ENCODE peak calls at places on chromosomes 4 and X, in ten cellular contexts. One of them, this sample, is unnamed.

GRCh38 chr4:10160280-10160856 is 43.8 kb upstream of the WDR1 start:
- DNase-seq in fibroblast of lung: peak; percentile 42
- DNase-seq in lung: no peak
- DNase-seq in WERI-Rb-1: peak; percentile 24
- DNase-seq in kidney epithelial cell: no peak
- DNase-seq in right atrium auricular region: no peak
- DNase-seq in AG09309: no peak
- DNase-seq in AG04450: no peak
- DNase-seq in heart right ventricle: no peak
- DNase-seq in left lung: no peak
- DNase-seq in this sample: no peak

GRCh38 chr4:152643153-152644035 is 36.4 kb downstream of the TMEM154 start:
- DNase-seq in right atrium auricular region: no peak
- DNase-seq in WERI-Rb-1: no peak
- DNase-seq in left lung: no peak
- DNase-seq in heart right ventricle: peak; percentile 7
- DNase-seq in AG04450: no peak
- DNase-seq in lung: peak; percentile 43
- DNase-seq in fibroblast of lung: no peak
- DNase-seq in kidney epithelial cell: no peak
- DNase-seq in AG09309: no peak
- DNase-seq in this sample: no peak

GRCh38 chr4:151865744-151866143 is 104.9 kb upstream of the GATB start:
- DNase-seq in heart right ventricle: no peak
- DNase-seq in right atrium auricular region: no peak
- DNase-seq in fibroblast of lung: no peak
- DNase-seq in lung: no peak
- DNase-seq in AG04450: no peak
- DNase-seq in AG09309: no peak
- DNase-seq in left lung: no peak
- DNase-seq in WERI-Rb-1: no peak
- DNase-seq in kidney epithelial cell: no peak
- DNase-seq in this sample: no peak

GRCh38 chrX:151902813-151903591 is 9.7 kb upstream of the MAGEA4 start:
- DNase-seq in fibroblast of lung: peak; percentile 71
- DNase-seq in lung: no peak
- DNase-seq in left lung: no peak
- DNase-seq in kidney epithelial cell: peak; percentile 62
- DNase-seq in AG04450: peak; percentile 55
- DNase-seq in right atrium auricular region: peak; percentile 72
- DNase-seq in heart right ventricle: peak; percentile 14
- DNase-seq in WERI-Rb-1: peak; percentile 65
- DNase-seq in AG09309: peak; percentile 59
- DNase-seq in this sample: peak; percentile 23

GRCh38 chrX:38085797-38086196 is 79.4 kb downstream of the SYTL5 start:
- DNase-seq in fibroblast of lung: no peak
- DNase-seq in WERI-Rb-1: no peak
- DNase-seq in right atrium auricular region: no peak
- DNase-seq in lung: no peak
- DNase-seq in heart right ventricle: no peak
- DNase-seq in AG09309: no peak
- DNase-seq in AG04450: no peak
- DNase-seq in kidney epithelial cell: no peak
- DNase-seq in left lung: no peak
- DNase-seq in this sample: no peak

GRCh38 chr4:185870437-185870836 is 58.4 kb upstream of the SORBS2 start:
- DNase-seq in WERI-Rb-1: no peak
- DNase-seq in AG04450: no peak
- DNase-seq in AG09309: no peak
- DNase-seq in lung: no peak
- DNase-seq in fibroblast of lung: no peak
- DNase-seq in heart right ventricle: no peak
- DNase-seq in kidney epithelial cell: no peak
- DNase-seq in left lung: no peak
- DNase-seq in right atrium auricular region: no peak
- DNase-seq in this sample: no peak

GRCh38 chr4:80179637-80180161 is 17.6 kb upstream of the PRDM8 start:
- DNase-seq in left lung: no peak
- DNase-seq in kidney epithelial cell: no peak
- DNase-seq in AG09309: no peak
- DNase-seq in WERI-Rb-1: no peak
- DNase-seq in fibroblast of lung: no peak
- DNase-seq in heart right ventricle: no peak
- DNase-seq in right atrium auricular region: no peak
- DNase-seq in lung: no peak
- DNase-seq in AG04450: no peak
- DNase-seq in this sample: no peak

GRCh38 chr4:26273308-26273980 is 47.4 kb upstream of the RBPJ start:
- DNase-seq in AG04450: no peak
- DNase-seq in lung: peak; percentile 50
- DNase-seq in right atrium auricular region: no peak
- DNase-seq in WERI-Rb-1: no peak
- DNase-seq in kidney epithelial cell: no peak
- DNase-seq in AG09309: no peak
- DNase-seq in left lung: peak; percentile 82
- DNase-seq in heart right ventricle: peak; percentile 31
- DNase-seq in fibroblast of lung: no peak
- DNase-seq in this sample: no peak

GRCh38 chr4:172998527-172999469 is 169.8 kb upstream of the GALNT7 start:
- DNase-seq in kidney epithelial cell: peak; percentile 72
- DNase-seq in AG04450: no peak
- DNase-seq in lung: no peak
- DNase-seq in left lung: no peak
- DNase-seq in fibroblast of lung: peak; percentile 78
- DNase-seq in WERI-Rb-1: no peak
- DNase-seq in AG09309: no peak
- DNase-seq in heart right ventricle: no peak
- DNase-seq in right atrium auricular region: no peak
- DNase-seq in this sample: no peak

GRCh38 chrX:120282697-120283096 is 28.6 kb downstream of the TMEM255A start:
- DNase-seq in right atrium auricular region: no peak
- DNase-seq in heart right ventricle: no peak
- DNase-seq in AG09309: no peak
- DNase-seq in AG04450: no peak
- DNase-seq in lung: no peak
- DNase-seq in fibroblast of lung: no peak
- DNase-seq in kidney epithelial cell: no peak
- DNase-seq in WERI-Rb-1: no peak
- DNase-seq in left lung: no peak
- DNase-seq in this sample: no peak

GRCh38 chrX:71859637-71860036 is 51.0 kb upstream of the NHSL2 start:
- DNase-seq in left lung: no peak
- DNase-seq in lung: peak; percentile 44
- DNase-seq in AG09309: no peak
- DNase-seq in kidney epithelial cell: no peak
- DNase-seq in right atrium auricular region: no peak
- DNase-seq in WERI-Rb-1: peak; percentile 44
- DNase-seq in heart right ventricle: no peak
- DNase-seq in fibroblast of lung: peak; percentile 41
- DNase-seq in AG04450: no peak
- DNase-seq in this sample: no peak

GRCh38 chr4:117699595-117699994 is 334.7 kb upstream of the NDST3 start:
- DNase-seq in kidney epithelial cell: no peak
- DNase-seq in heart right ventricle: no peak
- DNase-seq in left lung: no peak
- DNase-seq in AG04450: no peak
- DNase-seq in right atrium auricular region: no peak
- DNase-seq in WERI-Rb-1: no peak
- DNase-seq in AG09309: no peak
- DNase-seq in fibroblast of lung: no peak
- DNase-seq in lung: no peak
- DNase-seq in this sample: no peak

GRCh38 chrX:123976671-123977316 is 15.3 kb downstream of the STAG2 start:
- DNase-seq in kidney epithelial cell: no peak
- DNase-seq in right atrium auricular region: no peak
- DNase-seq in heart right ventricle: no peak
- DNase-seq in lung: no peak
- DNase-seq in left lung: no peak
- DNase-seq in AG04450: no peak
- DNase-seq in WERI-Rb-1: no peak
- DNase-seq in fibroblast of lung: peak; percentile 68
- DNase-seq in AG09309: no peak
- DNase-seq in this sample: no peak

GRCh38 chr4:144582105-144582850 is 63.7 kb upstream of the HHIP start:
- DNase-seq in AG09309: no peak
- DNase-seq in lung: no peak
- DNase-seq in WERI-Rb-1: no peak
- DNase-seq in fibroblast of lung: no peak
- DNase-seq in left lung: no peak
- DNase-seq in heart right ventricle: no peak
- DNase-seq in kidney epithelial cell: no peak
- DNase-seq in right atrium auricular region: no peak
- DNase-seq in AG04450: no peak
- DNase-seq in this sample: peak; percentile 30

GRCh38 chr4:166174717-166175510 is 301.9 kb downstream of the TLL1 start:
- DNase-seq in AG04450: no peak
- DNase-seq in AG09309: no peak
- DNase-seq in right atrium auricular region: no peak
- DNase-seq in lung: no peak
- DNase-seq in heart right ventricle: no peak
- DNase-seq in fibroblast of lung: no peak
- DNase-seq in WERI-Rb-1: no peak
- DNase-seq in left lung: no peak
- DNase-seq in kidney epithelial cell: no peak
- DNase-seq in this sample: no peak

GRCh38 chrX:70505451-70505841 is 60.8 kb downstream of the DLG3 start:
- DNase-seq in left lung: no peak
- DNase-seq in lung: no peak
- DNase-seq in AG09309: no peak
- DNase-seq in right atrium auricular region: no peak
- DNase-seq in WERI-Rb-1: peak; percentile 44
- DNase-seq in AG04450: no peak
- DNase-seq in heart right ventricle: no peak
- DNase-seq in kidney epithelial cell: no peak
- DNase-seq in fibroblast of lung: no peak
- DNase-seq in this sample: no peak

GRCh38 chrX:45850197-45850774 is 649.6 kb upstream of the DIPK2B start:
- DNase-seq in AG04450: no peak
- DNase-seq in fibroblast of lung: peak; percentile 13
- DNase-seq in left lung: no peak
- DNase-seq in WERI-Rb-1: no peak
- DNase-seq in heart right ventricle: peak; percentile 2
- DNase-seq in AG09309: no peak
- DNase-seq in lung: no peak
- DNase-seq in kidney epithelial cell: no peak
- DNase-seq in right atrium auricular region: no peak
- DNase-seq in this sample: no peak

GRCh38 chrX:48937065-48937907 is 18.5 kb upstream of the PIM2 start:
- DNase-seq in heart right ventricle: peak; percentile 34
- DNase-seq in left lung: peak; percentile 86
- DNase-seq in fibroblast of lung: no peak
- DNase-seq in AG09309: no peak
- DNase-seq in lung: peak; percentile 68
- DNase-seq in kidney epithelial cell: no peak
- DNase-seq in right atrium auricular region: no peak
- DNase-seq in AG04450: no peak
- DNase-seq in WERI-Rb-1: no peak
- DNase-seq in this sample: no peak

GRCh38 chrX:54807524-54808108 is at the start of gene MAGED2:
- DNase-seq in AG04450: no peak
- DNase-seq in lung: no peak
- DNase-seq in AG09309: no peak
- DNase-seq in kidney epithelial cell: no peak
- DNase-seq in WERI-Rb-1: peak; percentile 38
- DNase-seq in heart right ventricle: peak; percentile 27
- DNase-seq in fibroblast of lung: peak; percentile 39
- DNase-seq in right atrium auricular region: no peak
- DNase-seq in left lung: no peak
- DNase-seq in this sample: no peak
- TF ChIP-seq CTCF in AG04450: no peak
- TF ChIP-seq CTCF in lung: no peak
- TF ChIP-seq CTCF in AG09309: no peak
- TF ChIP-seq CTCF in kidney epithelial cell: no peak
- TF ChIP-seq CTCF in WERI-Rb-1: no peak
- TF ChIP-seq CTCF in heart right ventricle: no peak
- TF ChIP-seq CTCF in fibroblast of lung: no peak
- TF ChIP-seq CTCF in right atrium auricular region: no peak
- TF ChIP-seq CTCF in left lung: no peak
- TF ChIP-seq CTCF in this sample: no peak

DNA sequence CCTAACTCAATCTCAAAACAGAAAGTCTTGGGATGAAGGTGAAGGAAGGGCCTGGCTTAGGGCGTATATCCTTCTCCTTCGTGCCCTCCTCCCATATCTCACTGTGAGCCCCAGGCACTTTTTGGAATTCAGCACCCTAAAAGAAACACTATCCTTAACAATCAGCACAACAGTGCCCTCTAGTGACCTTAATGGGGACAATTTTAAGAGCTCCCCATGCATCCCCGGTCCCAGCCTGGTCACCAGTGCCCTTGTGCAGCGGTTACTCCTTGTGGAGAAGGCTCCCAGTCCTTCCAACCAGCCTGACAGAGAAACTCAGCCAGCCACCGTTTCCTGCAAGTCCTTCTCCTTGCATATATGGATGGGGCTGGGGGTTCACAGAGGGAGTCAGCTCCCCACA is 4.2 kb downstream of the PAK3 start:
- DNase-seq in lung: no peak
- DNase-seq in AG09309: no peak
- DNase-seq in right atrium auricular region: no peak
- DNase-seq in AG04450: no peak
- DNase-seq in heart right ventricle: no peak
- DNase-seq in fibroblast of lung: peak; percentile 23
- DNase-seq in kidney epithelial cell: no peak
- DNase-seq in left lung: no peak
- DNase-seq in WERI-Rb-1: peak; percentile 26
- DNase-seq in this sample: no peak
- TF ChIP-seq CTCF in lung: no peak
- TF ChIP-seq CTCF in AG09309: peak; percentile 58
- TF ChIP-seq CTCF in right atrium auricular region: peak; percentile 52
- TF ChIP-seq CTCF in AG04450: peak; percentile 30
- TF ChIP-seq CTCF in heart right ventricle: peak; percentile 47
- TF ChIP-seq CTCF in fibroblast of lung: peak; percentile 37
- TF ChIP-seq CTCF in kidney epithelial cell: peak; percentile 45
- TF ChIP-seq CTCF in left lung: peak; percentile 41
- TF ChIP-seq CTCF in WERI-Rb-1: peak; percentile 62
- TF ChIP-seq CTCF in this sample: peak; percentile 46

GRCh38 chrX:54042609-54043010 is 1.7 kb downstream of the PHF8 start:
- DNase-seq in right atrium auricular region: peak; percentile 63
- DNase-seq in fibroblast of lung: peak; percentile 57
- DNase-seq in kidney epithelial cell: no peak
- DNase-seq in WERI-Rb-1: peak; percentile 34
- DNase-seq in AG04450: no peak
- DNase-seq in left lung: peak; percentile 53
- DNase-seq in heart right ventricle: peak; percentile 28
- DNase-seq in lung: peak; percentile 32
- DNase-seq in AG09309: peak; percentile 14
- DNase-seq in this sample: peak; percentile 4
- TF ChIP-seq CTCF in right atrium auricular region: peak; percentile 45
- TF ChIP-seq CTCF in fibroblast of lung: peak; percentile 12
- TF ChIP-seq CTCF in kidney epithelial cell: peak; percentile 42
- TF ChIP-seq CTCF in WERI-Rb-1: peak; percentile 13
- TF ChIP-seq CTCF in AG04450: peak; percentile 38
- TF ChIP-seq CTCF in left lung: peak; percentile 16
- TF ChIP-seq CTCF in heart right ventricle: peak; percentile 14
- TF ChIP-seq CTCF in lung: no peak
- TF ChIP-seq CTCF in AG09309: peak; percentile 38
- TF ChIP-seq CTCF in this sample: peak; percentile 39

DNA sequence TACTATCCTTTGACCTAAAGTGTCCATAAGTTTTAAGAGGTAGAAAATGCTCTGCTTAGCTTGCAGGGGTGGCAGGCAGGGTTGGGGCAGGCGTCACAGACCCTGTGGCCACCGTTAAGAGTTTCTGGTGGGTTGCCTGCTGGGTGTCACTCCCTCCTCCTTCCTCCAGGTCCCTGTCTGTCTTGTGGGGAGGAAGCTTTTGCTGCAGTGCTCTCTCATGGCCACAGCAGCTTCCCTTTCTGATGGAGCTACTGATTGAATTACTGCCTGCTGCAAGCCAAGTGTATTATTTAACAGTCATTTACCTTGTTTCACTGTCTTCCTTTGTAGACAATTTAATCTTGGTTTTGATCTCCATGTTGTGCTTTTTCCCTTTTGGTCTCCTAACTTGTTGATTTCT is 384.6 kb downstream of the IDS start:
- DNase-seq in AG09309: no peak
- DNase-seq in left lung: no peak
- DNase-seq in AG04450: no peak
- DNase-seq in fibroblast of lung: no peak
- DNase-seq in right atrium auricular region: no peak
- DNase-seq in heart right ventricle: no peak
- DNase-seq in kidney epithelial cell: no peak
- DNase-seq in WERI-Rb-1: no peak
- DNase-seq in lung: no peak
- DNase-seq in this sample: no peak
- TF ChIP-seq CTCF in AG09309: no peak
- TF ChIP-seq CTCF in left lung: no peak
- TF ChIP-seq CTCF in AG04450: no peak
- TF ChIP-seq CTCF in fibroblast of lung: no peak
- TF ChIP-seq CTCF in right atrium auricular region: no peak
- TF ChIP-seq CTCF in heart right ventricle: no peak
- TF ChIP-seq CTCF in kidney epithelial cell: no peak
- TF ChIP-seq CTCF in WERI-Rb-1: no peak
- TF ChIP-seq CTCF in lung: no peak
- TF ChIP-seq CTCF in this sample: no peak